ENCODE peak calls at places on chromosomes 7 and 10, in four cellular contexts. V is AML-193, K is esophagus muscularis mucosa, E is T-helper 9 cell. D is an unnamed sample.

GRCh38 chr7:37131855-37132254 is 316.8 kb downstream of the ELMO1 start:
- DNase-seq in V (no peak), E (no peak), K (no peak), D (no peak)

GRCh38 chr10:64959116-64959515 is 1437.9 kb downstream of the REEP3 start:
- DNase-seq in V (no peak), E (no peak), K (no peak), D (no peak)

GRCh38 chr7:28500143-28500542 is 87.8 kb downstream of the CREB5 start:
- DNase-seq in V (no peak), E (no peak), K (no peak), D (no peak)

GRCh38 chr7:46218461-46219202 is 297.6 kb upstream of the IGFBP3 start:
- DNase-seq in E (no peak), V (no peak), K (no peak), D (no peak)

GRCh38 chr10:48503293-48503911 is 101.5 kb downstream of the ARHGAP22 start:
- DNase-seq in E (no peak), V (no peak), K (no peak), D (no peak)

GRCh38 chr7:149638566-149639320 is 134.6 kb downstream of the ZNF467 start:
- DNase-seq in K (peak; percentile 75), E (no peak), V (no peak), D (no peak)

GRCh38 chr10:34489436-34489835 is 325.7 kb downstream of the PARD3 start:
- DNase-seq in E (no peak), K (no peak), V (no peak), D (no peak)

GRCh38 chr7:45574521-45575500 is 643 bp downstream of the ADCY1 start:
- DNase-seq in K (no peak), V (no peak), E (no peak), D (no peak)

GRCh38 chr10:108204528-108205313 is 1040.2 kb upstream of the SORCS1 start:
- DNase-seq in K (no peak), V (peak; percentile 8), E (no peak), D (no peak)

GRCh38 chr7:128755816-128756476 is 16.8 kb downstream of the CALU start:
- DNase-seq in K (peak; percentile 82), E (no peak), V (no peak), D (no peak)

GRCh38 chr7:44101966-44102845 is 1.9 kb upstream of the AEBP1 start:
- DNase-seq in K (no peak), V (no peak), E (no peak), D (no peak)